ENCODE peak calls at places on chromosomes 16 and 17, in nine cellular contexts. One of them, this sample, is unnamed.

GRCh38 chr17:30243568-30243967 is 8.1 kb upstream of the SLC6A4 start:
- DNase-seq in H1: peak; percentile 38
- DNase-seq in SJSA1: no peak
- DNase-seq in A673: no peak
- DNase-seq in A549: no peak
- DNase-seq in CD8-positive, alpha-beta memory T cell: no peak
- DNase-seq in body of pancreas: no peak
- DNase-seq in cardiac muscle cell: no peak
- DNase-seq in neural progenitor cell: no peak
- DNase-seq in this sample: no peak

GRCh38 chr17:45229681-45230409 is 8.2 kb downstream of the FMNL1 start:
- DNase-seq in CD8-positive, alpha-beta memory T cell: no peak
- DNase-seq in neural progenitor cell: no peak
- DNase-seq in H1: no peak
- DNase-seq in A673: no peak
- DNase-seq in body of pancreas: no peak
- DNase-seq in A549: no peak
- DNase-seq in cardiac muscle cell: peak; percentile 33
- DNase-seq in SJSA1: no peak
- DNase-seq in this sample: no peak

GRCh38 chr17:81428945-81429344 is 33.7 kb downstream of the BAHCC1 start:
- DNase-seq in cardiac muscle cell: no peak
- DNase-seq in SJSA1: no peak
- DNase-seq in neural progenitor cell: no peak
- DNase-seq in body of pancreas: no peak
- DNase-seq in CD8-positive, alpha-beta memory T cell: no peak
- DNase-seq in A549: no peak
- DNase-seq in A673: no peak
- DNase-seq in H1: no peak
- DNase-seq in this sample: no peak

GRCh38 chr16:1125471-1125870 is 27.4 kb upstream of the CACNA1H start:
- DNase-seq in cardiac muscle cell: peak; percentile 47
- DNase-seq in CD8-positive, alpha-beta memory T cell: no peak
- DNase-seq in body of pancreas: no peak
- DNase-seq in SJSA1: no peak
- DNase-seq in neural progenitor cell: peak; percentile 47
- DNase-seq in H1: no peak
- DNase-seq in A673: peak; percentile 79
- DNase-seq in A549: no peak
- DNase-seq in this sample: no peak

GRCh38 chr16:50683689-50684374 is 2.7 kb upstream of the SNX20 start:
- DNase-seq in body of pancreas: no peak
- DNase-seq in A549: no peak
- DNase-seq in neural progenitor cell: no peak
- DNase-seq in SJSA1: no peak
- DNase-seq in A673: no peak
- DNase-seq in CD8-positive, alpha-beta memory T cell: peak; percentile 57
- DNase-seq in H1: no peak
- DNase-seq in cardiac muscle cell: no peak
- DNase-seq in this sample: peak; percentile 77

GRCh38 chr17:7677388-7678067 is 9.8 kb downstream of the TP53 start:
- DNase-seq in CD8-positive, alpha-beta memory T cell: no peak
- DNase-seq in H1: no peak
- DNase-seq in SJSA1: no peak
- DNase-seq in neural progenitor cell: peak; percentile 25
- DNase-seq in cardiac muscle cell: no peak
- DNase-seq in A549: no peak
- DNase-seq in body of pancreas: no peak
- DNase-seq in A673: no peak
- DNase-seq in this sample: no peak

GRCh38 chr17:9472541-9472940 is 103.1 kb downstream of the STX8 start:
- DNase-seq in A673: no peak
- DNase-seq in body of pancreas: no peak
- DNase-seq in SJSA1: peak; percentile 9
- DNase-seq in H1: no peak
- DNase-seq in A549: no peak
- DNase-seq in cardiac muscle cell: peak; percentile 49
- DNase-seq in CD8-positive, alpha-beta memory T cell: no peak
- DNase-seq in neural progenitor cell: no peak
- DNase-seq in this sample: no peak

GRCh38 chr17:76709077-76709950 is 1.5 kb downstream of the MXRA7 start:
- DNase-seq in body of pancreas: peak; percentile 58
- DNase-seq in cardiac muscle cell: peak; percentile 97
- DNase-seq in neural progenitor cell: peak; percentile 71
- DNase-seq in A673: peak; percentile 92
- DNase-seq in A549: no peak
- DNase-seq in SJSA1: peak; percentile 100
- DNase-seq in CD8-positive, alpha-beta memory T cell: no peak
- DNase-seq in H1: peak; percentile 56
- DNase-seq in this sample: no peak

GRCh38 chr17:45814622-45815606 is 29.8 kb upstream of the SPPL2C start:
- DNase-seq in A673: no peak
- DNase-seq in CD8-positive, alpha-beta memory T cell: no peak
- DNase-seq in cardiac muscle cell: no peak
- DNase-seq in neural progenitor cell: no peak
- DNase-seq in A549: no peak
- DNase-seq in SJSA1: no peak
- DNase-seq in body of pancreas: no peak
- DNase-seq in H1: no peak
- DNase-seq in this sample: no peak

GRCh38 chr17:61574542-61575351 is 16.3 kb downstream of the NACA2 start:
- DNase-seq in CD8-positive, alpha-beta memory T cell: no peak
- DNase-seq in neural progenitor cell: peak; percentile 66
- DNase-seq in A673: peak; percentile 30
- DNase-seq in body of pancreas: no peak
- DNase-seq in SJSA1: peak; percentile 20
- DNase-seq in H1: no peak
- DNase-seq in A549: peak; percentile 80
- DNase-seq in cardiac muscle cell: peak; percentile 54
- DNase-seq in this sample: no peak

GRCh38 chr16:81551141-81551808 is 106.7 kb downstream of the CMIP start:
- DNase-seq in H1: no peak
- DNase-seq in A549: no peak
- DNase-seq in body of pancreas: no peak
- DNase-seq in cardiac muscle cell: peak; percentile 54
- DNase-seq in CD8-positive, alpha-beta memory T cell: no peak
- DNase-seq in SJSA1: peak; percentile 37
- DNase-seq in neural progenitor cell: no peak
- DNase-seq in A673: peak; percentile 21
- DNase-seq in this sample: no peak

GRCh38 chr17:16121915-16122314 is 93.4 kb downstream of the NCOR1 start:
- DNase-seq in SJSA1: no peak
- DNase-seq in CD8-positive, alpha-beta memory T cell: no peak
- DNase-seq in neural progenitor cell: no peak
- DNase-seq in A549: no peak
- DNase-seq in body of pancreas: no peak
- DNase-seq in A673: no peak
- DNase-seq in cardiac muscle cell: no peak
- DNase-seq in H1: no peak
- DNase-seq in this sample: no peak

GRCh38 chr17:5464717-5465507 is 3.9 kb downstream of the DHX33 start:
- DNase-seq in cardiac muscle cell: no peak
- DNase-seq in SJSA1: no peak
- DNase-seq in A673: no peak
- DNase-seq in H1: no peak
- DNase-seq in A549: no peak
- DNase-seq in body of pancreas: no peak
- DNase-seq in CD8-positive, alpha-beta memory T cell: no peak
- DNase-seq in neural progenitor cell: no peak
- DNase-seq in this sample: no peak

GRCh38 chr16:57475711-57476339 is 10.5 kb downstream of the DOK4 start:
- DNase-seq in A673: peak; percentile 49
- DNase-seq in A549: peak; percentile 77
- DNase-seq in SJSA1: no peak
- DNase-seq in H1: peak; percentile 91
- DNase-seq in neural progenitor cell: peak; percentile 89
- DNase-seq in cardiac muscle cell: peak; percentile 64
- DNase-seq in body of pancreas: no peak
- DNase-seq in CD8-positive, alpha-beta memory T cell: peak; percentile 72
- DNase-seq in this sample: peak; percentile 67

GRCh38 chr17:80569936-80570335 is 25.3 kb downstream of the RPTOR start:
- DNase-seq in cardiac muscle cell: no peak
- DNase-seq in neural progenitor cell: no peak
- DNase-seq in SJSA1: no peak
- DNase-seq in A549: no peak
- DNase-seq in A673: no peak
- DNase-seq in H1: no peak
- DNase-seq in CD8-positive, alpha-beta memory T cell: no peak
- DNase-seq in body of pancreas: no peak
- DNase-seq in this sample: no peak

GRCh38 chr17:82950525-82951102 is 110.8 kb upstream of the ZNF750 start:
- DNase-seq in A673: no peak
- DNase-seq in body of pancreas: no peak
- DNase-seq in cardiac muscle cell: no peak
- DNase-seq in A549: no peak
- DNase-seq in H1: no peak
- DNase-seq in CD8-positive, alpha-beta memory T cell: no peak
- DNase-seq in SJSA1: no peak
- DNase-seq in neural progenitor cell: no peak
- DNase-seq in this sample: no peak

DNA sequence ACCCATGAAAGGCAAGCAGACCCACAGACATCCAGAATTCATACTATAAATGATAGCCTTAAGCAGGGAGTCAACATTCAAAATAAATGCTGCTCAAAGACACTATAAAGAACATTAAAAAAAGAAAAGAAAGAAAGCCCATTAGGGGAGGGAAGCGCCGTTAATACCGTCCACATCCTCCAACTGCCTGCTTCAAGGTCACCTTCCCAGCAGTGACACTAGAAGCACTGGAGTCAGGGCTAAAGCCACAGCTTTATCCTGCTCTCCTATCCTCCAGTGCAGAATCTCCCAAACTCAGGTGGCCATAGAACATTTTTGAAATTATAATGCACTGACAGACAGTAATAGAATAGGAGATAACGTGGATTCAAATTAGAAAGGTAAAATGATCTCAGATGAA is 59.4 kb downstream of the TEX2 start:
- DNase-seq in neural progenitor cell: no peak
- DNase-seq in H1: no peak
- DNase-seq in body of pancreas: no peak
- DNase-seq in A673: no peak
- DNase-seq in cardiac muscle cell: no peak
- DNase-seq in CD8-positive, alpha-beta memory T cell: no peak
- DNase-seq in A549: no peak
- DNase-seq in SJSA1: no peak
- DNase-seq in this sample: no peak
- H3K27ac ChIP-seq in neural progenitor cell: no peak overlapping the region
- H3K27ac ChIP-seq in H1: no peak overlapping the region
- H3K27ac ChIP-seq in body of pancreas: no peak overlapping the region
- H3K27ac ChIP-seq in A673: no peak overlapping the region
- H3K27ac ChIP-seq in cardiac muscle cell: no peak overlapping the region
- H3K27ac ChIP-seq in CD8-positive, alpha-beta memory T cell: no peak overlapping the region
- H3K27ac ChIP-seq in A549: no peak overlapping the region
- H3K27ac ChIP-seq in SJSA1: no peak overlapping the region
- H3K27ac ChIP-seq in this sample: no peak overlapping the region

DNA sequence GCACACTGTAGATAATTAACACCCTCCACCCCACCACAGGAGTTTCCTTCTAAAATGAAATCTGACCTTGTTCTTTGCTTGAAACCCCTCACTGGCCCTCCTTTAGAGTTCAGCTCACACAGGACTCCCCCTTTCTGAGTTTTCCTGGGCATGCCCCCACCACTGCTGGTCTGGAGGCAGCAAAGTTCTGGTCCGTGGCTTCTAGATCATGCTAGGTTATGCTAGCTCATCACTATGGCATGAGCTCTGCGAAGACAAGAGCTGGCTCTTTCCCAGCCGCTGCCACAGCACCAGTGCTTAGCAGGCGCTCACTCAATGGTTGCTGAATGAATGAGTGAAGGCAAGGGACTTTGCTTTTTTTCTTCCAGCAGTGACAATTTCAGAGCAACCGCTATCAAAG is 80.9 kb upstream of the NOL11 start:
- DNase-seq in neural progenitor cell: no peak
- DNase-seq in H1: no peak
- DNase-seq in cardiac muscle cell: no peak
- DNase-seq in A673: no peak
- DNase-seq in CD8-positive, alpha-beta memory T cell: no peak
- DNase-seq in A549: no peak
- DNase-seq in body of pancreas: peak; percentile 19
- DNase-seq in SJSA1: no peak
- DNase-seq in this sample: no peak
- H3K27ac ChIP-seq in neural progenitor cell: no peak overlapping the region
- H3K27ac ChIP-seq in H1: no peak overlapping the region
- H3K27ac ChIP-seq in cardiac muscle cell: no peak overlapping the region
- H3K27ac ChIP-seq in A673: no peak overlapping the region
- H3K27ac ChIP-seq in CD8-positive, alpha-beta memory T cell: no peak overlapping the region
- H3K27ac ChIP-seq in A549: no peak overlapping the region
- H3K27ac ChIP-seq in body of pancreas: peak overlapping the region; percentile 66
- H3K27ac ChIP-seq in SJSA1: no peak overlapping the region
- H3K27ac ChIP-seq in this sample: no peak overlapping the region

GRCh38 chr17:47290870-47291241 is 32.9 kb upstream of the EFCAB13 start:
- DNase-seq in SJSA1: no peak
- DNase-seq in neural progenitor cell: no peak
- DNase-seq in A673: no peak
- DNase-seq in body of pancreas: no peak
- DNase-seq in cardiac muscle cell: no peak
- DNase-seq in CD8-positive, alpha-beta memory T cell: no peak
- DNase-seq in H1: no peak
- DNase-seq in A549: no peak
- DNase-seq in this sample: no peak

GRCh38 chr17:47287639-47288038 is 34.0 kb downstream of the ITGB3 start:
- DNase-seq in CD8-positive, alpha-beta memory T cell: no peak
- DNase-seq in neural progenitor cell: no peak
- DNase-seq in cardiac muscle cell: no peak
- DNase-seq in A549: no peak
- DNase-seq in body of pancreas: no peak
- DNase-seq in SJSA1: no peak
- DNase-seq in A673: no peak
- DNase-seq in H1: no peak
- DNase-seq in this sample: no peak

GRCh38 chr17:47288531-47289116 is 35.0 kb downstream of the ITGB3 start:
- DNase-seq in A673: no peak
- DNase-seq in body of pancreas: no peak
- DNase-seq in A549: no peak
- DNase-seq in CD8-positive, alpha-beta memory T cell: no peak
- DNase-seq in H1: no peak
- DNase-seq in neural progenitor cell: no peak
- DNase-seq in cardiac muscle cell: peak; percentile 46
- DNase-seq in SJSA1: no peak
- DNase-seq in this sample: no peak

GRCh38 chr17:47291242-47291873 is 32.4 kb upstream of the EFCAB13 start:
- DNase-seq in A549: no peak
- DNase-seq in CD8-positive, alpha-beta memory T cell: no peak
- DNase-seq in body of pancreas: no peak
- DNase-seq in A673: no peak
- DNase-seq in neural progenitor cell: no peak
- DNase-seq in H1: no peak
- DNase-seq in SJSA1: no peak
- DNase-seq in cardiac muscle cell: no peak
- DNase-seq in this sample: no peak

GRCh38 chr17:47289302-47289701 is 34.5 kb upstream of the EFCAB13 start:
- DNase-seq in cardiac muscle cell: no peak
- DNase-seq in CD8-positive, alpha-beta memory T cell: no peak
- DNase-seq in neural progenitor cell: no peak
- DNase-seq in SJSA1: no peak
- DNase-seq in body of pancreas: no peak
- DNase-seq in A673: no peak
- DNase-seq in H1: no peak
- DNase-seq in A549: no peak
- DNase-seq in this sample: no peak
- H3K27ac ChIP-seq in cardiac muscle cell: no peak overlapping the region
- H3K27ac ChIP-seq in CD8-positive, alpha-beta memory T cell: peak overlapping the region; percentile 61
- H3K27ac ChIP-seq in neural progenitor cell: no peak overlapping the region
- H3K27ac ChIP-seq in SJSA1: no peak overlapping the region
- H3K27ac ChIP-seq in body of pancreas: no peak overlapping the region
- H3K27ac ChIP-seq in A673: no peak overlapping the region
- H3K27ac ChIP-seq in H1: no peak overlapping the region
- H3K27ac ChIP-seq in A549: no peak overlapping the region
- H3K27ac ChIP-seq in this sample: no peak overlapping the region

GRCh38 chr17:28057731-28058246 is 15.3 kb downstream of the NLK start:
- DNase-seq in A673: no peak
- DNase-seq in cardiac muscle cell: no peak
- DNase-seq in CD8-positive, alpha-beta memory T cell: no peak
- DNase-seq in neural progenitor cell: no peak
- DNase-seq in H1: no peak
- DNase-seq in A549: no peak
- DNase-seq in SJSA1: peak; percentile 59
- DNase-seq in body of pancreas: no peak
- DNase-seq in this sample: no peak
- H3K27ac ChIP-seq in A673: no peak overlapping the region
- H3K27ac ChIP-seq in cardiac muscle cell: no peak overlapping the region
- H3K27ac ChIP-seq in CD8-positive, alpha-beta memory T cell: no peak overlapping the region
- H3K27ac ChIP-seq in neural progenitor cell: no peak overlapping the region
- H3K27ac ChIP-seq in H1: no peak overlapping the region
- H3K27ac ChIP-seq in A549: no peak overlapping the region
- H3K27ac ChIP-seq in SJSA1: peak overlapping the region; percentile 90
- H3K27ac ChIP-seq in body of pancreas: no peak overlapping the region
- H3K27ac ChIP-seq in this sample: peak overlapping the region; percentile 15